ENCODE peak calls at places on chromosomes 12 and 14, in nine cellular contexts. B, V, F, O, E, U, T, P and C are unnamed samples.

GRCh38 chr12:1740161-1740948 is 49.5 kb downstream of the ADIPOR2 start:
- DNase-seq in B (no peak), V (no peak), F (no peak), O (no peak), E (no peak), U (no peak), T (no peak), P (no peak), C (no peak)

GRCh38 chr14:31949709-31950108 is 127.4 kb upstream of the ARHGAP5 start:
- DNase-seq in B (peak), V (no peak), F (no peak), O (no peak), E (no peak), U (no peak), T (no peak), P (no peak), C (no peak)

GRCh38 chr14:20455355-20456300 is 602 bp downstream of the APEX1 start:
- DNase-seq in B (peak), V (no peak), F (no peak), O (peak), E (peak), U (peak), T (peak), P (no peak), C (no peak)

GRCh38 chr14:56065621-56066295 is 52.5 kb upstream of the PELI2 start:
- DNase-seq in B (no peak), V (no peak), F (no peak), O (no peak), E (no peak), U (no peak), T (no peak), P (no peak), C (no peak)

GRCh38 chr14:105168979-105169507 is 467 bp upstream of the JAG2 start:
- DNase-seq in B (no peak), V (no peak), F (no peak), O (no peak), E (peak), U (peak), T (no peak), P (no peak), C (no peak)

GRCh38 chr12:46785413-46785812 is 40.4 kb downstream of the SLC38A4 start:
- DNase-seq in B (no peak), V (no peak), F (no peak), O (no peak), E (no peak), U (no peak), T (no peak), P (no peak), C (no peak)

GRCh38 chr12:31560516-31560915 is 30.4 kb downstream of the DENND5B start:
- DNase-seq in B (no peak), V (no peak), F (no peak), O (no peak), E (no peak), U (no peak), T (no peak), P (no peak), C (no peak)

GRCh38 chr14:38556321-38556720 is 300.4 kb upstream of the CLEC14A start:
- DNase-seq in B (no peak), V (no peak), F (no peak), O (no peak), E (no peak), U (no peak), T (no peak), P (no peak), C (no peak)

GRCh38 chr12:102475355-102475754 is 5.0 kb downstream of the IGF1 start:
- DNase-seq in B (no peak), V (no peak), F (no peak), O (no peak), E (no peak), U (no peak), T (no peak), P (no peak), C (no peak)

GRCh38 chr14:59127437-59127732 is 61.1 kb upstream of the DAAM1 start:
- DNase-seq in B (no peak), V (no peak), F (no peak), O (no peak), E (no peak), U (no peak), T (no peak), P (no peak), C (no peak)

GRCh38 chr12:1947081-1947480 is 28.6 kb upstream of the CACNA2D4 start:
- DNase-seq in B (peak), V (no peak), F (no peak), O (peak), E (no peak), U (no peak), T (no peak), P (no peak), C (no peak)

GRCh38 chr14:102973706-102974280 is 51.3 kb downstream of the AMN start:
- DNase-seq in B (no peak), V (no peak), F (no peak), O (no peak), E (no peak), U (no peak), T (no peak), P (no peak), C (no peak)

GRCh38 chr14:20413785-20414117 is 450 bp upstream of the TEP1 start:
- DNase-seq in B (peak), V (peak), F (peak), O (no peak), E (no peak), U (peak), T (no peak), P (peak), C (peak)

GRCh38 chr12:89073027-89073398 is 279.3 kb downstream of the DUSP6 start:
- DNase-seq in B (peak), V (no peak), F (no peak), O (peak), E (peak), U (peak), T (no peak), P (no peak), C (no peak)

GRCh38 chr14:50670196-50670875 is 2.2 kb upstream of the SAV1 start:
- DNase-seq in B (peak), V (no peak), F (no peak), O (no peak), E (no peak), U (no peak), T (no peak), P (no peak), C (no peak)

GRCh38 chr12:28390716-28391452 is 200.6 kb downstream of the CCDC91 start:
- DNase-seq in B (peak), V (no peak), F (no peak), O (peak), E (no peak), U (no peak), T (no peak), P (no peak), C (no peak)

GRCh38 chr14:57692671-57693070 is 173.2 kb downstream of the SLC35F4 start:
- DNase-seq in B (peak), V (no peak), F (no peak), O (peak), E (peak), U (peak), T (no peak), P (no peak), C (no peak)

GRCh38 chr12:121061831-121062230 is 22.8 kb upstream of the OASL start:
- DNase-seq in B (peak), V (no peak), F (no peak), O (peak), E (peak), U (peak), T (no peak), P (no peak), C (peak)

GRCh38 chr12:88036368-88036965 is 7.3 kb upstream of the C12orf50 start:
- DNase-seq in B (peak), V (peak), F (no peak), O (peak), E (no peak), U (peak), T (no peak), P (no peak), C (no peak)

GRCh38 chr14:30108975-30109700 is 181.5 kb upstream of the PRKD1 start:
- DNase-seq in B (peak), V (no peak), F (no peak), O (no peak), E (no peak), U (no peak), T (no peak), P (no peak), C (no peak)

GRCh38 chr12:41919526-41920305 is 225.0 kb downstream of the GXYLT1 start:
- DNase-seq in B (no peak), V (no peak), F (no peak), O (no peak), E (peak), U (no peak), T (no peak), P (no peak), C (peak)

GRCh38 chr14:60616326-60617044 is 32.8 kb downstream of the SIX1 start:
- DNase-seq in B (peak), V (no peak), F (no peak), O (no peak), E (peak), U (no peak), T (no peak), P (no peak), C (no peak)

GRCh38 chr14:77024171-77024627 is 4.3 kb downstream of the IRF2BPL start:
- DNase-seq in B (peak), V (peak), F (peak), O (peak), E (peak), U (no peak), T (no peak), P (peak), C (no peak)

GRCh38 chr12:108801736-108802665 is 55.4 kb downstream of the SSH1 start:
- DNase-seq in B (peak), V (peak), F (no peak), O (peak), E (no peak), U (peak), T (peak), P (no peak), C (no peak)

GRCh38 chr12:126355346-126355745 is 1290.1 kb downstream of the AACS start:
- DNase-seq in B (no peak), V (no peak), F (no peak), O (no peak), E (no peak), U (no peak), T (no peak), P (no peak), C (no peak)

GRCh38 chr14:38255673-38256357 is at the start of gene CLEC14A:
- DNase-seq in B (peak), V (peak), F (peak), O (no peak), E (no peak), U (no peak), T (peak), P (no peak), C (peak)

GRCh38 chr12:130242506-130242905 is 80.2 kb downstream of the FZD10 start:
- DNase-seq in B (no peak), V (no peak), F (no peak), O (no peak), E (no peak), U (no peak), T (no peak), P (no peak), C (no peak)

GRCh38 chr12:80702889-80703605 is 4.4 kb upstream of the MYF6 start:
- DNase-seq in B (peak), V (no peak), F (no peak), O (peak), E (no peak), U (no peak), T (no peak), P (no peak), C (no peak)

GRCh38 chr12:50665170-50665569 is 98.7 kb upstream of the ATF1 start:
- DNase-seq in B (no peak), V (no peak), F (no peak), O (no peak), E (no peak), U (no peak), T (no peak), P (no peak), C (no peak)

GRCh38 chr14:41604793-41605534 is 1.7 kb upstream of the LRFN5 start:
- DNase-seq in B (peak), V (peak), F (no peak), O (peak), E (peak), U (peak), T (no peak), P (no peak), C (peak)

GRCh38 chr14:101318271-101318670 is 243.0 kb upstream of the DIO3 start:
- DNase-seq in B (no peak), V (peak), F (no peak), O (no peak), E (peak), U (no peak), T (no peak), P (no peak), C (no peak)

GRCh38 chr12:118781692-118782091 is 199.6 kb upstream of the SRRM4 start:
- DNase-seq in B (no peak), V (no peak), F (no peak), O (no peak), E (no peak), U (no peak), T (no peak), P (no peak), C (no peak)